ENCODE peak calls at places on chromosomes 11 and 22, in nine cellular contexts. One of them, this sample, is unnamed.

GRCh38 chr22:48096411-48096810 is 1334.0 kb downstream of the TBC1D22A start:
- DNase-seq in mammary epithelial cell: no peak
- DNase-seq in right lobe of liver: no peak
- DNase-seq in endodermal cell: peak; percentile 27
- DNase-seq in left ventricle myocardium inferior: no peak
- DNase-seq in DND-41: no peak
- DNase-seq in MM.1S: no peak
- DNase-seq in fibroblast of lung: no peak
- DNase-seq in sigmoid colon: peak; percentile 39
- DNase-seq in this sample: no peak

GRCh38 chr11:102238287-102238894 is 78.9 kb upstream of the BIRC3 start:
- DNase-seq in mammary epithelial cell: peak; percentile 30
- DNase-seq in right lobe of liver: no peak
- DNase-seq in endodermal cell: no peak
- DNase-seq in left ventricle myocardium inferior: no peak
- DNase-seq in DND-41: no peak
- DNase-seq in MM.1S: no peak
- DNase-seq in fibroblast of lung: no peak
- DNase-seq in sigmoid colon: no peak
- DNase-seq in this sample: no peak

GRCh38 chr11:6611092-6612007 is 666 bp downstream of the TAF10 start:
- DNase-seq in mammary epithelial cell: peak; percentile 14
- DNase-seq in right lobe of liver: peak; percentile 74
- DNase-seq in endodermal cell: peak; percentile 45
- DNase-seq in left ventricle myocardium inferior: peak; percentile 48
- DNase-seq in DND-41: peak; percentile 46
- DNase-seq in MM.1S: no peak
- DNase-seq in fibroblast of lung: peak; percentile 28
- DNase-seq in sigmoid colon: peak; percentile 84
- DNase-seq in this sample: peak; percentile 62

GRCh38 chr11:33842236-33842915 is 49.5 kb downstream of the LMO2 start:
- DNase-seq in mammary epithelial cell: no peak
- DNase-seq in right lobe of liver: no peak
- DNase-seq in endodermal cell: no peak
- DNase-seq in left ventricle myocardium inferior: no peak
- DNase-seq in DND-41: no peak
- DNase-seq in MM.1S: no peak
- DNase-seq in fibroblast of lung: no peak
- DNase-seq in sigmoid colon: no peak
- DNase-seq in this sample: no peak

GRCh38 chr22:42926034-42926433 is 69.0 kb upstream of the ARFGAP3 start:
- DNase-seq in mammary epithelial cell: no peak
- DNase-seq in right lobe of liver: no peak
- DNase-seq in endodermal cell: no peak
- DNase-seq in left ventricle myocardium inferior: no peak
- DNase-seq in DND-41: no peak
- DNase-seq in MM.1S: no peak
- DNase-seq in fibroblast of lung: no peak
- DNase-seq in sigmoid colon: no peak
- DNase-seq in this sample: no peak

GRCh38 chr11:2462986-2463765 is 18.4 kb downstream of the KCNQ1 start:
- DNase-seq in mammary epithelial cell: no peak
- DNase-seq in right lobe of liver: no peak
- DNase-seq in endodermal cell: peak; percentile 46
- DNase-seq in left ventricle myocardium inferior: peak; percentile 82
- DNase-seq in DND-41: peak; percentile 21
- DNase-seq in MM.1S: no peak
- DNase-seq in fibroblast of lung: no peak
- DNase-seq in sigmoid colon: peak; percentile 59
- DNase-seq in this sample: peak; percentile 97

GRCh38 chr11:27217948-27218410 is 145.0 kb downstream of the CCDC34 start:
- DNase-seq in mammary epithelial cell: peak; percentile 36
- DNase-seq in right lobe of liver: no peak
- DNase-seq in endodermal cell: no peak
- DNase-seq in left ventricle myocardium inferior: no peak
- DNase-seq in DND-41: no peak
- DNase-seq in MM.1S: no peak
- DNase-seq in fibroblast of lung: no peak
- DNase-seq in sigmoid colon: no peak
- DNase-seq in this sample: no peak

GRCh38 chr11:118059231-118059940 is 17.5 kb upstream of the TMPRSS4 start:
- DNase-seq in mammary epithelial cell: no peak
- DNase-seq in right lobe of liver: no peak
- DNase-seq in endodermal cell: peak; percentile 26
- DNase-seq in left ventricle myocardium inferior: no peak
- DNase-seq in DND-41: no peak
- DNase-seq in MM.1S: no peak
- DNase-seq in fibroblast of lung: no peak
- DNase-seq in sigmoid colon: peak; percentile 46
- DNase-seq in this sample: no peak

GRCh38 chr22:47175151-47175760 is 412.8 kb downstream of the TBC1D22A start:
- DNase-seq in mammary epithelial cell: no peak
- DNase-seq in right lobe of liver: peak; percentile 46
- DNase-seq in endodermal cell: peak; percentile 29
- DNase-seq in left ventricle myocardium inferior: no peak
- DNase-seq in DND-41: no peak
- DNase-seq in MM.1S: no peak
- DNase-seq in fibroblast of lung: peak; percentile 93
- DNase-seq in sigmoid colon: peak; percentile 81
- DNase-seq in this sample: peak; percentile 8

GRCh38 chr11:64763804-64764611 is 4.2 kb upstream of the PYGM start:
- DNase-seq in mammary epithelial cell: no peak
- DNase-seq in right lobe of liver: no peak
- DNase-seq in endodermal cell: no peak
- DNase-seq in left ventricle myocardium inferior: no peak
- DNase-seq in DND-41: peak; percentile 73
- DNase-seq in MM.1S: no peak
- DNase-seq in fibroblast of lung: no peak
- DNase-seq in sigmoid colon: no peak
- DNase-seq in this sample: no peak

GRCh38 chr11:130211144-130211543 is 51.6 kb downstream of the ST14 start:
- DNase-seq in mammary epithelial cell: no peak
- DNase-seq in right lobe of liver: no peak
- DNase-seq in endodermal cell: peak; percentile 28
- DNase-seq in left ventricle myocardium inferior: no peak
- DNase-seq in DND-41: no peak
- DNase-seq in MM.1S: no peak
- DNase-seq in fibroblast of lung: no peak
- DNase-seq in sigmoid colon: no peak
- DNase-seq in this sample: peak; percentile 4

GRCh38 chr22:42863349-42863911 is 6.4 kb upstream of the ARFGAP3 start:
- DNase-seq in mammary epithelial cell: peak; percentile 85
- DNase-seq in right lobe of liver: no peak
- DNase-seq in endodermal cell: no peak
- DNase-seq in left ventricle myocardium inferior: no peak
- DNase-seq in DND-41: no peak
- DNase-seq in MM.1S: no peak
- DNase-seq in fibroblast of lung: peak; percentile 72
- DNase-seq in sigmoid colon: no peak
- DNase-seq in this sample: no peak

GRCh38 chr11:30414283-30414682 is 91.4 kb downstream of the ARL14EP start:
- DNase-seq in mammary epithelial cell: no peak
- DNase-seq in right lobe of liver: no peak
- DNase-seq in endodermal cell: no peak
- DNase-seq in left ventricle myocardium inferior: no peak
- DNase-seq in DND-41: no peak
- DNase-seq in MM.1S: no peak
- DNase-seq in fibroblast of lung: no peak
- DNase-seq in sigmoid colon: no peak
- DNase-seq in this sample: no peak

GRCh38 chr11:66068154-66068821 is 1.8 kb upstream of the PACS1 start:
- DNase-seq in mammary epithelial cell: peak; percentile 39
- DNase-seq in right lobe of liver: peak; percentile 71
- DNase-seq in endodermal cell: peak; percentile 97
- DNase-seq in left ventricle myocardium inferior: peak; percentile 69
- DNase-seq in DND-41: peak; percentile 80
- DNase-seq in MM.1S: peak; percentile 68
- DNase-seq in fibroblast of lung: peak; percentile 67
- DNase-seq in sigmoid colon: peak; percentile 80
- DNase-seq in this sample: peak; percentile 74

GRCh38 chr22:38298312-38299000 is 18.8 kb downstream of the CSNK1E start:
- DNase-seq in mammary epithelial cell: peak; percentile 100
- DNase-seq in right lobe of liver: no peak
- DNase-seq in endodermal cell: peak; percentile 88
- DNase-seq in left ventricle myocardium inferior: no peak
- DNase-seq in DND-41: peak; percentile 25
- DNase-seq in MM.1S: no peak
- DNase-seq in fibroblast of lung: peak; percentile 95
- DNase-seq in sigmoid colon: no peak
- DNase-seq in this sample: no peak

GRCh38 chr11:31881825-31882224 is 70.7 kb upstream of the PAX6 start:
- DNase-seq in mammary epithelial cell: no peak
- DNase-seq in right lobe of liver: no peak
- DNase-seq in endodermal cell: no peak
- DNase-seq in left ventricle myocardium inferior: no peak
- DNase-seq in DND-41: no peak
- DNase-seq in MM.1S: no peak
- DNase-seq in fibroblast of lung: no peak
- DNase-seq in sigmoid colon: no peak
- DNase-seq in this sample: no peak

GRCh38 chr11:75031771-75032549 is 43.2 kb downstream of the NEU3 start:
- DNase-seq in mammary epithelial cell: peak; percentile 51
- DNase-seq in right lobe of liver: peak; percentile 79
- DNase-seq in endodermal cell: peak; percentile 96
- DNase-seq in left ventricle myocardium inferior: peak; percentile 70
- DNase-seq in DND-41: peak; percentile 53
- DNase-seq in MM.1S: peak; percentile 42
- DNase-seq in fibroblast of lung: peak; percentile 66
- DNase-seq in sigmoid colon: peak; percentile 72
- DNase-seq in this sample: peak; percentile 95

GRCh38 chr11:112290462-112290894 is 29.8 kb upstream of the PLET1 start:
- DNase-seq in mammary epithelial cell: no peak
- DNase-seq in right lobe of liver: no peak
- DNase-seq in endodermal cell: no peak
- DNase-seq in left ventricle myocardium inferior: no peak
- DNase-seq in DND-41: no peak
- DNase-seq in MM.1S: no peak
- DNase-seq in fibroblast of lung: peak; percentile 6
- DNase-seq in sigmoid colon: peak; percentile 19
- DNase-seq in this sample: no peak

GRCh38 chr22:31585161-31585859 is 76.7 kb downstream of the PISD start:
- DNase-seq in mammary epithelial cell: no peak
- DNase-seq in right lobe of liver: no peak
- DNase-seq in endodermal cell: no peak
- DNase-seq in left ventricle myocardium inferior: no peak
- DNase-seq in DND-41: no peak
- DNase-seq in MM.1S: no peak
- DNase-seq in fibroblast of lung: peak; percentile 29
- DNase-seq in sigmoid colon: no peak
- DNase-seq in this sample: no peak

GRCh38 chr11:95335989-95336388 is 105.0 kb upstream of the SESN3 start:
- DNase-seq in mammary epithelial cell: no peak
- DNase-seq in right lobe of liver: no peak
- DNase-seq in endodermal cell: peak; percentile 55
- DNase-seq in left ventricle myocardium inferior: no peak
- DNase-seq in DND-41: no peak
- DNase-seq in MM.1S: no peak
- DNase-seq in fibroblast of lung: no peak
- DNase-seq in sigmoid colon: no peak
- DNase-seq in this sample: no peak

GRCh38 chr11:71250512-71251158 is 1.7 kb downstream of the SHANK2 start:
- DNase-seq in mammary epithelial cell: no peak
- DNase-seq in right lobe of liver: peak; percentile 75
- DNase-seq in endodermal cell: peak; percentile 65
- DNase-seq in left ventricle myocardium inferior: no peak
- DNase-seq in DND-41: no peak
- DNase-seq in MM.1S: no peak
- DNase-seq in fibroblast of lung: no peak
- DNase-seq in sigmoid colon: no peak
- DNase-seq in this sample: no peak
- H3K4me3 ChIP-seq in mammary epithelial cell: peak overlapping the region; percentile 78
- H3K4me3 ChIP-seq in right lobe of liver: peak overlapping the region; percentile 86
- H3K4me3 ChIP-seq in endodermal cell: peak overlapping the region; percentile 69
- H3K4me3 ChIP-seq in left ventricle myocardium inferior: no peak overlapping the region
- H3K4me3 ChIP-seq in DND-41: no peak overlapping the region
- H3K4me3 ChIP-seq in MM.1S: no peak overlapping the region
- H3K4me3 ChIP-seq in fibroblast of lung: no peak overlapping the region
- H3K4me3 ChIP-seq in sigmoid colon: no peak overlapping the region
- H3K4me3 ChIP-seq in this sample: peak overlapping the region; percentile 62

GRCh38 chr11:12961615-12962014 is 47.5 kb upstream of the RASSF10 start:
- DNase-seq in mammary epithelial cell: no peak
- DNase-seq in right lobe of liver: no peak
- DNase-seq in endodermal cell: no peak
- DNase-seq in left ventricle myocardium inferior: no peak
- DNase-seq in DND-41: no peak
- DNase-seq in MM.1S: no peak
- DNase-seq in fibroblast of lung: peak; percentile 59
- DNase-seq in sigmoid colon: no peak
- DNase-seq in this sample: no peak
- TF ChIP-seq CTCF in mammary epithelial cell: peak; percentile 19
- TF ChIP-seq CTCF in right lobe of liver: no peak
- TF ChIP-seq CTCF in endodermal cell: no peak
- TF ChIP-seq CTCF in left ventricle myocardium inferior: no peak
- TF ChIP-seq CTCF in DND-41: no peak
- TF ChIP-seq CTCF in MM.1S: no peak
- TF ChIP-seq CTCF in fibroblast of lung: peak; percentile 23
- TF ChIP-seq CTCF in sigmoid colon: no peak
- TF ChIP-seq CTCF in this sample: no peak

GRCh38 chr22:36375071-36375980 is 12.4 kb downstream of the MYH9 start:
- DNase-seq in mammary epithelial cell: no peak
- DNase-seq in right lobe of liver: no peak
- DNase-seq in endodermal cell: peak; percentile 41
- DNase-seq in left ventricle myocardium inferior: no peak
- DNase-seq in DND-41: no peak
- DNase-seq in MM.1S: no peak
- DNase-seq in fibroblast of lung: no peak
- DNase-seq in sigmoid colon: no peak
- DNase-seq in this sample: no peak
- H3K4me1 ChIP-seq in mammary epithelial cell: peaks cover 90% of the 10 kb centered on the region
- H3K4me1 ChIP-seq in right lobe of liver: peaks cover 65% of the 10 kb centered on the region
- H3K4me1 ChIP-seq in endodermal cell: peaks cover 2% of the 10 kb centered on the region
- H3K4me1 ChIP-seq in left ventricle myocardium inferior: peaks cover 100% of the 10 kb centered on the region
- H3K4me1 ChIP-seq in DND-41: peaks cover 75% of the 10 kb centered on the region
- H3K4me1 ChIP-seq in MM.1S: peaks cover 76% of the 10 kb centered on the region
- H3K4me1 ChIP-seq in fibroblast of lung: peaks cover 51% of the 10 kb centered on the region
- H3K4me1 ChIP-seq in sigmoid colon: peaks cover 100% of the 10 kb centered on the region
- H3K4me1 ChIP-seq in this sample: peaks cover 93% of the 10 kb centered on the region

DNA sequence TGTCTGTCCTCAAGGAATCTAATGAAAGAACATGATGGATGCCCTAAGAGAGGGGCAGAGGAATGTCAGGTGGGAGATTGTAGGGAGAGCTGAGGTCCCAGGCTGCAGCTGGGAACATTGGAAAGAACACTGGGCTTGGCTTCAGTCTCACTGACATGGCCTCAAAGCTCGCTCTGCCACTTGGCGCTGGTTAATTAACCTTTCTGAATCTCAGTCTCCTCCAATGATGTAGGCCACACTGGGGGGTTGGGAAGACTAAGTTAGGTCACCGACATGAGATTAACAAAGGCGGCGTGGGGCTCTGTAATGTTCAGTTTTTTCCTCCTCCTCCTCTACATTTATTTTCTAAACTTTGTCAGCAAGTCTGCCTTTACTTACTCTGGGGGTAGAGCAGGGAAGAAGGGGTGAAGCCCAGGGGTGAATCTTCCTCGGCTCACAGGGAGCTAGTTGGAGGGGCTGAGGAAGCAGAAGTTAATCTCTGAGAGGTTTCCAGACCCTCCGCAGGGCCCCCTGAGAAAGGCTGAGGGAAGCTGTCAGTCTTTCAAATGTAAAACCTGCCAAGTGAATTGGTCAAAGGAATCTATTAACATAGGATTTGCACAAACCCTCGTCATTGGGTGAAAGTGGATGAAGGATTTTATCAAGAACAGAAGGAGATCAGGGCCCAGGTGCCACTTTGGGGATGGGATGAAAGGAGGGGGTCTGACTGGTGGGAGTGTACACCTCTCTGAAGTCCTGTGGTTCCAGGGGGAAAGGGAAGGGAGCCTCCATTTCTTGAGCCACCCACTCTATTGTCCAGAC is 32.1 kb upstream of the TENM4 start:
- DNase-seq in mammary epithelial cell: no peak
- DNase-seq in right lobe of liver: no peak
- DNase-seq in endodermal cell: peak; percentile 86
- DNase-seq in left ventricle myocardium inferior: no peak
- DNase-seq in DND-41: no peak
- DNase-seq in MM.1S: no peak
- DNase-seq in fibroblast of lung: no peak
- DNase-seq in sigmoid colon: no peak
- DNase-seq in this sample: no peak
- H3K4me3 ChIP-seq in mammary epithelial cell: no peak overlapping the region
- H3K4me3 ChIP-seq in right lobe of liver: no peak overlapping the region
- H3K4me3 ChIP-seq in endodermal cell: no peak overlapping the region
- H3K4me3 ChIP-seq in left ventricle myocardium inferior: no peak overlapping the region
- H3K4me3 ChIP-seq in DND-41: no peak overlapping the region
- H3K4me3 ChIP-seq in MM.1S: no peak overlapping the region
- H3K4me3 ChIP-seq in fibroblast of lung: no peak overlapping the region
- H3K4me3 ChIP-seq in sigmoid colon: no peak overlapping the region
- H3K4me3 ChIP-seq in this sample: no peak overlapping the region